ENCODE peak calls at places on chromosomes 13 and 19, in six cellular contexts. J is HAP-1; A is CD4-positive, CD25-positive, alpha-beta regulatory T cell; O is ascending aorta; R is mesendoderm; I is body of pancreas. D is an unnamed sample. For H3K36me3 and H3K4me1, the result is how much of the 10 kb centered on the place peaks cover.

GRCh38 chr13:53200498-53201453 is 172.2 kb downstream of the OLFM4 start:
- DNase-seq in O (no peak), A (no peak), I (peak), R (peak), J (no peak), D (no peak)

GRCh38 chr19:51166846-51167490 is 24.9 kb downstream of the SIGLEC7 start:
- DNase-seq in R (no peak), A (no peak), O (no peak), J (no peak), I (no peak), D (no peak)

GRCh38 chr13:98300956-98301641 is 124.0 kb upstream of the RNF113B start:
- DNase-seq in A (no peak), J (no peak), O (no peak), R (no peak), I (peak), D (no peak)

GRCh38 chr19:4456843-4457653 is 546 bp downstream of the UBXN6 start:
- DNase-seq in I (no peak), O (no peak), A (no peak), J (peak), R (peak), D (peak)

GRCh38 chr19:15575406-15575805 is 39.6 kb upstream of the CYP4F8 start:
- DNase-seq in I (no peak), O (no peak), A (no peak), J (no peak), R (no peak), D (no peak)

GRCh38 chr13:29369060-29369743 is 226.3 kb downstream of the SLC7A1 start:
- DNase-seq in I (peak), O (no peak), A (no peak), R (peak), J (peak), D (no peak)

GRCh38 chr19:55247621-55248099 is 11.2 kb downstream of the PPP6R1 start:
- DNase-seq in J (no peak), R (peak), I (no peak), A (no peak), O (no peak), D (no peak)

GRCh38 chr19:28404462-28404861 is 808.5 kb downstream of the UQCRFS1 start:
- DNase-seq in R (no peak), A (no peak), O (no peak), I (no peak), J (no peak), D (no peak)

GRCh38 chr13:52067237-52067636 is 42.7 kb downstream of the UTP14C start:
- DNase-seq in R (peak), O (no peak), J (no peak), A (no peak), I (no peak), D (no peak)

GRCh38 chr13:76972430-76972829 is 19.5 kb upstream of the CLN5 start:
- DNase-seq in O (no peak), A (no peak), J (no peak), R (no peak), I (no peak), D (no peak)

GRCh38 chr19:35856546-35857149 is at the start of gene KIRREL2:
- DNase-seq in R (peak), J (peak), I (peak), A (no peak), O (no peak), D (peak)

GRCh38 chr19:7636691-7637373 is at the start of gene STXBP2:
- DNase-seq in I (peak), R (peak), J (peak), O (peak), A (peak), D (peak)

GRCh38 chr19:39341122-39341719 is 1.0 kb upstream of the SAMD4B start:
- DNase-seq in O (peak), R (no peak), J (peak), I (peak), A (no peak), D (peak)

GRCh38 chr13:106416645-106417044 is 118.8 kb downstream of the EFNB2 start:
- DNase-seq in R (no peak), O (no peak), A (no peak), I (no peak), J (peak), D (no peak)

GRCh38 chr19:17402982-17403855 is 2.2 kb downstream of the BST2 start:
- DNase-seq in I (no peak), A (peak), R (peak), O (no peak), J (peak), D (peak)

GRCh38 chr19:33429891-33430673 is 56.6 kb downstream of the CEBPG start:
- DNase-seq in J (no peak), A (peak), I (no peak), R (no peak), O (no peak), D (peak)

GRCh38 chr13:101520672-101521071 is 68.2 kb downstream of the ITGBL1 start:
- DNase-seq in O (no peak), J (no peak), I (no peak), R (no peak), A (peak), D (no peak)

GRCh38 chr19:4707956-4708650 is 15.5 kb downstream of the DPP9 start:
- DNase-seq in J (no peak), R (no peak), O (peak), I (peak), A (no peak), D (no peak)

GRCh38 chr13:60178327-60178726 is 14.6 kb upstream of the DIAPH3 start:
- DNase-seq in O (no peak), R (no peak), J (no peak), I (no peak), A (no peak), D (no peak)

GRCh38 chr13:43153436-43154082 is 130.2 kb downstream of the DNAJC15 start:
- DNase-seq in O (no peak), J (no peak), A (no peak), R (peak), I (no peak), D (no peak)

GRCh38 chr19:3285647-3286176 is 61.3 kb downstream of the CELF5 start:
- DNase-seq in J (no peak), I (no peak), O (no peak), A (peak), R (no peak), D (peak)

GRCh38 chr13:33109319-33109718 is 93.1 kb downstream of the KL start:
- DNase-seq in R (no peak), O (no peak), I (no peak), J (no peak), A (no peak), D (no peak)

GRCh38 chr13:33109801-33110200 is 93.6 kb downstream of the KL start:
- DNase-seq in I (no peak), R (peak), A (no peak), O (no peak), J (peak), D (no peak)

GRCh38 chr13:33111414-33112110 is 95.3 kb downstream of the KL start:
- DNase-seq in J (no peak), I (no peak), O (no peak), A (no peak), R (no peak), D (no peak)

GRCh38 chr13:33110713-33111413 is 94.6 kb downstream of the KL start:
- DNase-seq in R (no peak), I (no peak), A (no peak), O (peak), J (no peak), D (no peak)

GRCh38 chr13:33110386-33110712 is 94.1 kb downstream of the KL start:
- DNase-seq in J (no peak), O (no peak), R (no peak), A (no peak), I (no peak), D (no peak)
- H3K4me3 ChIP-seq in J (no peak), O (no peak), R (no peak), A (no peak), I (no peak), D (no peak)

GRCh38 chr19:1610579-1610978 is 5.3 kb upstream of the UQCR11 start:
- DNase-seq in R (no peak), A (no peak), J (no peak), O (no peak), I (no peak), D (no peak)

GRCh38 chr19:1611353-1611752 is 6.1 kb upstream of the UQCR11 start:
- DNase-seq in A (no peak), O (no peak), J (no peak), I (no peak), R (no peak), D (no peak)

GRCh38 chr19:1613808-1614570 is 8.7 kb upstream of the UQCR11 start:
- DNase-seq in J (no peak), O (no peak), A (no peak), R (no peak), I (no peak), D (no peak)

GRCh38 chr19:1609680-1610474 is 4.6 kb upstream of the UQCR11 start:
- DNase-seq in I (no peak), O (no peak), A (no peak), J (no peak), R (no peak), D (no peak)

GRCh38 chr19:1612114-1613086 is 7.1 kb upstream of the UQCR11 start:
- DNase-seq in R (no peak), I (no peak), A (no peak), J (no peak), O (no peak), D (no peak)
- H3K36me3 ChIP-seq in R (under half), I (under half), A (under half), J (half or more), O (under half), D (under half)

DNA sequence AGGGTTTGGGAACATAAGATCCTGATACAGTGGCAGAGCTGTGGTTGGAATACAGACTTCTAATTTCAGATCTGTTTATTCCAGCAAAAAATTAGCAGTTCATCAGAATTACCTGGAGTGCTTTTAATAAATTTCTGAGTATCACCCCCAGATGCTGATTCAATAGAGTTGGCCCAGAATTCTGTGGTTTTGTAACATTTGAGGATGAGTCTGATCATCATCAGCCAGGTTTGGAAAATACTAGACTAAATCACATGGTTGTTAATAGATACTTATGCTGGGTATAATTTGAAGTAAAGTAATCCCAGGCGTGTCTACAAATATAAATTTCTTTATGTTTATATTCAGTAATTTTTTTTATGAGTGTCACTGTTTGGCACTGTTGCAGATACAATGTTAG is 4.8 kb downstream of the USPL1 start:
- DNase-seq in I (no peak), J (no peak), R (no peak), A (no peak), O (no peak), D (no peak)
- H3K4me1 ChIP-seq in I (under half), J (under half), R (under half), A (under half), O (under half), D (under half)

GRCh38 chr13:35393886-35394285 is 82.6 kb downstream of the MAB21L1 start:
- DNase-seq in A (no peak), R (no peak), J (no peak), O (no peak), I (no peak), D (no peak)

GRCh38 chr13:35389535-35389934 is 87.0 kb downstream of the MAB21L1 start:
- DNase-seq in R (no peak), I (no peak), A (no peak), O (no peak), J (no peak), D (no peak)

GRCh38 chr13:35388979-35389378 is 87.5 kb downstream of the MAB21L1 start:
- DNase-seq in R (peak), J (peak), A (no peak), O (no peak), I (no peak), D (no peak)

GRCh38 chr13:35392768-35393167 is 83.7 kb downstream of the MAB21L1 start:
- DNase-seq in A (no peak), I (no peak), J (no peak), O (no peak), R (no peak), D (no peak)

GRCh38 chr13:35388456-35388855 is 88.0 kb downstream of the MAB21L1 start:
- DNase-seq in A (no peak), J (no peak), I (no peak), O (no peak), R (no peak), D (no peak)
- H3K4me3 ChIP-seq in A (no peak), J (no peak), I (no peak), O (no peak), R (no peak), D (no peak)

DNA sequence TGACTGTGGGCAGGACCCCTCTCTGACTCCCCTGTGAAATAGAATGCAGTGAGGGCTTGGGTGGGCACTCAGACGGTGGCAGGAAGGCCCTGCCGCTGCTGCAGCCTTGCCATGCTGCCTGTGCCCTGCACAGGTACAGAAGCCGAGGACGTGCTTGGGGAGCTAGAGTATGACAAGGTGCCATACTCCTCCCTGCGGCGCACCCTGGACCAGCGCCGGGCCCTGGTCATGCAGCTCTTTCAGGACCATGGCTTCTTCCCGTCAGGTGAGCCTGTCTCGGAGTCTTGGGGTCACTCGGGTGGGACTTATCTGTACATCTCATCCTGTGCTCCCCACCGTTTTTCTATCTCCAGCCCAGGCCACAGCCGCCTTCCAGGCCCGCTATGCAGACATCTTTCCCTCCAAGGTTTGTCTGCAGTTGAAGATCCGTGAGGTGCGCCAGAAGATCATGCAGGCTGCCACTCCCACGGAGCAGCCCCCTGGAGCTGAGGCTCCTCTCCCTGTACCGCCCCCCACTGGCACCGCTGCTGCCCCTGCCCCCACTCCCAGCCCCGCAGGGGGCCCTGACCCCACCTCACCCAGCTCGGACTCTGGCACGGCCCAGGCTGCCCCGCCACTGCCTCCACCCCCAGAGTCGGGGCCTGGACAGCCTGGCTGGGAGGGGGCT is 7.3 kb upstream of the PRR19 start:
- DNase-seq in A (no peak), R (no peak), J (no peak), I (peak), O (no peak), D (no peak)
- H3K36me3 ChIP-seq in A (under half), R (under half), J (half or more), I (under half), O (half or more), D (under half)

DNA sequence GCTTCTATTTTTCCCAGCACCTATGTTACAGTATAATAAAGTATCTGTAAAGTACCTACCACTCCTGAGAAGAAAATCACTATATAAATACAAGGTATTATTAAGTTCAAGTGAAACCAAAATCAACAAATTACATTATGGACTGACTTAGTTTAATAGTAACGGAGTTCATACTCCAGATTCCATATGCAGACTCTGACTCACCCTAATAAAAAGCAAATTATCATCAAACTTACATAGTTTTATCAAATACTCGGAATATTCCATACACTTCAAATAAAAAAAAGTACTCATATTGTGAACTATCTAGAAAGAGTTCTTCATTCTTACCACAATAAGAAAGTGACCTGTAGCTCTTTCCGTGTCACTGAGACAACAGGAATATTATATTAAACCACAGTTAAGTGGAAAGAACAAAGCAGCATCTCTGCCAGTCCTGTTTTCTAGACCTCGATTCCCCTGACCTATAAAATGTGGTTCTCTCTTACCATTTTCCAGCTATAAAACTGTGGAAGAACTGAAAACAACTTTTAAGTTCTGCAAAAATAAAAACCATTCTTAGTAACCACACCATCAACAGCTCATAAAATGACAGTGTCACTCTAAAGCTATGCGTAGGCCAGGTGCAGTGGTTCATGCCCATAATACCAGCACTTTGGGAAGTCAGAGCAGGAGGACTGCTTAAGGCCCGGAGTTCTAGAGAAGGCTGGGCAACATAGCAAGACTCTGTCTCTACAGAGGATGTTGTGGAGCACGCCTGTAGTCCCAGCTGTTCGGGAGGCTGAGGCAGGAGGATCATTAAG is 42.6 kb downstream of the USP12 start:
- DNase-seq in J (no peak), O (no peak), A (no peak), I (no peak), R (no peak), D (no peak)
- H3K4me1 ChIP-seq in J (under half), O (under half), A (half or more), I (under half), R (under half), D (under half)

GRCh38 chr13:110950356-110950755 is 35.5 kb upstream of the ANKRD10 start:
- DNase-seq in J (no peak), A (no peak), I (no peak), O (no peak), R (no peak), D (no peak)
- H3K4me3 ChIP-seq in J (no peak), A (no peak), I (no peak), O (no peak), R (no peak), D (no peak)

GRCh38 chr19:1255186-1256161 is 7.1 kb downstream of the MIDN start:
- DNase-seq in A (no peak), R (no peak), O (no peak), J (no peak), I (no peak), D (no peak)

GRCh38 chr19:1258707-1259205 is 10.4 kb downstream of the MIDN start:
- DNase-seq in O (no peak), A (no peak), I (no peak), R (no peak), J (no peak), D (no peak)

GRCh38 chr19:1257475-1258160 is 9.2 kb downstream of the MIDN start:
- DNase-seq in R (no peak), I (no peak), J (no peak), A (no peak), O (no peak), D (no peak)

GRCh38 chr19:1258161-1258492 is 9.7 kb downstream of the MIDN start:
- DNase-seq in J (no peak), O (no peak), I (no peak), R (no peak), A (no peak), D (no peak)

GRCh38 chr19:1256646-1257474 is 8.5 kb downstream of the MIDN start:
- DNase-seq in R (no peak), A (no peak), J (no peak), O (no peak), I (no peak), D (no peak)
- H3K36me3 ChIP-seq in R (under half), A (under half), J (under half), O (under half), I (under half), D (under half)

GRCh38 chr13:75399879-75400217 is 82.1 kb downstream of the TBC1D4 start:
- DNase-seq in I (no peak), O (no peak), A (no peak), J (no peak), R (no peak), D (no peak)

GRCh38 chr13:75405976-75406703 is 75.8 kb downstream of the TBC1D4 start:
- DNase-seq in R (no peak), A (no peak), O (no peak), J (peak), I (no peak), D (no peak)

GRCh38 chr13:75400775-75401174 is 81.2 kb downstream of the TBC1D4 start:
- DNase-seq in O (no peak), A (no peak), J (no peak), R (no peak), I (no peak), D (no peak)

GRCh38 chr13:75404721-75405120 is 77.2 kb downstream of the TBC1D4 start:
- DNase-seq in O (no peak), A (no peak), R (no peak), J (no peak), I (no peak), D (no peak)

GRCh38 chr13:75402787-75403186 is 79.2 kb downstream of the TBC1D4 start:
- DNase-seq in R (no peak), A (no peak), J (no peak), O (no peak), I (no peak), D (no peak)
- H3K4me1 ChIP-seq in R (under half), A (under half), J (under half), O (under half), I (under half), D (under half)

DNA sequence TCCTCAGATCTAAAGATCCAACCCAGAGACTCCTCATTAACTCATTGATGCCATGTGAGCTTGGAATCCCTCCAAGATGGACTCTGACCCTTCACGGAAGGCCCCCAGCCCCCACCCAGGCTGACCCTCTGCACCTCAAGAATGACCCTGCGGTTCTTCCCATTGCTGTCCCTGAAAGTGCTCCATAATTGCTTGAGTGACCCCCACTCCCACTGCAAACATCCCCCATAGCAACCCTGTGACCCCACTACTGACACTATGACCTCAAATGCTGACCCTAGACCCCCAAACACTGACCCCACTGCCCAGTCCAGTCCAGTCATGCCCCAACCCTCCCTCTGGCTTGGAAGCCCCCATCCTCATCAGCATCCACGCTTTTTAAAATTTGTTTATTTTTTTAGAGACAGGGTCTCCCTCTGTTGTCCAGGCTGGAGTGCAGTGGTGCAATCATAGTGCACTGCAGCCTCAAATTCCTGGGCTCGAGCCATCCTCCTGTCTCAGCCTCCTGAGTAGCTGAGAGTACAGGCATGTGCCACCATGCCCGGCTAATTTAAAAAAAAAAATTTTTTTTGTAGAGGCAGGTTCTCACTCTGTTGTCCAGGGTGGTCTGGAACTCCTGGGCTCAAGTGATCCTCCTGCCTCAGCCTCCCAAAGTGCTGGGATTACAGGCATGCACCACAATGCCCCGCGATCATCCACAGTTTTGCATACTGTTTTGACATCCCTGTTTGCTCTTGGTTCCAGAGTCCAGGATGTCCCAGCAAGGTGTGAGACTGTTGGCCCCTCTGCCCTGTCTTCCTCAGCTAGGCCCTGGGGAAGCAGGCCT is 855 bp downstream of the LYL1 start:
- DNase-seq in A (no peak), I (no peak), J (no peak), R (no peak), O (peak), D (no peak)
- H3K4me3 ChIP-seq in A (peak), I (no peak), J (peak), R (no peak), O (peak), D (peak)